ENCODE peak calls at places on chromosomes 7 and 10, in nine cellular contexts. B is PC-9, X is WERI-Rb-1, I is glutamatergic neuron, T is ovary, H is Calu3, W is A549, V is astrocyte of the spinal cord, L is kidney epithelial cell. S is an unnamed sample.

GRCh38 chr7:131455546-131455945 is 100.9 kb downstream of the PODXL start:
- DNase-seq in B (no peak), X (no peak), I (no peak), T (no peak), H (no peak), W (no peak), V (no peak), L (no peak), S (no peak)

GRCh38 chr7:149430197-149430596 is 30.7 kb downstream of the ZNF777 start:
- DNase-seq in B (no peak), X (no peak), I (no peak), T (no peak), H (no peak), W (no peak), V (no peak), L (no peak), S (no peak)

GRCh38 chr7:138363721-138364120 is 96.3 kb upstream of the TRIM24 start:
- DNase-seq in B (no peak), X (no peak), I (no peak), T (no peak), H (no peak), W (no peak), V (no peak), L (no peak), S (no peak)

GRCh38 chr7:99752354-99752753 is 17.4 kb upstream of the CYP3A7 start:
- DNase-seq in B (peak; percentile 48), X (no peak), I (no peak), T (no peak), H (no peak), W (no peak), V (no peak), L (no peak), S (no peak)

GRCh38 chr7:23332881-23333612 is 33.9 kb downstream of the MALSU1 start:
- DNase-seq in B (peak; percentile 84), X (no peak), I (no peak), T (peak; percentile 73), H (no peak), W (no peak), V (no peak), L (no peak), S (no peak)

GRCh38 chr10:132459252-132460028 is 62.4 kb downstream of the PWWP2B start:
- DNase-seq in B (no peak), X (peak; percentile 7), I (no peak), T (peak; percentile 46), H (no peak), W (no peak), V (no peak), L (no peak), S (peak; percentile 32)

GRCh38 chr7:12647364-12648219 is 39.8 kb upstream of the ARL4A start:
- DNase-seq in B (peak; percentile 92), X (no peak), I (no peak), T (no peak), H (peak; percentile 81), W (peak; percentile 44), V (peak; percentile 62), L (peak; percentile 1), S (no peak)

GRCh38 chr7:18345641-18346234 is 149.8 kb upstream of the HDAC9 start:
- DNase-seq in B (no peak), X (peak; percentile 37), I (peak; percentile 39), T (no peak), H (peak; percentile 74), W (peak; percentile 5), V (peak; percentile 65), L (no peak), S (no peak)

GRCh38 chr7:146948708-146949107 is 832.1 kb downstream of the CNTNAP2 start:
- DNase-seq in B (no peak), X (no peak), I (no peak), T (no peak), H (no peak), W (no peak), V (no peak), L (no peak), S (no peak)

GRCh38 chr10:114291076-114291475 is 52.0 kb downstream of the VWA2 start:
- DNase-seq in B (no peak), X (no peak), I (no peak), T (no peak), H (no peak), W (no peak), V (no peak), L (no peak), S (no peak)

GRCh38 chr10:130138479-130138866 is 2.3 kb downstream of the GLRX3 start:
- DNase-seq in B (peak; percentile 66), X (no peak), I (no peak), T (no peak), H (peak; percentile 34), W (peak; percentile 85), V (peak; percentile 38), L (peak; percentile 72), S (no peak)

GRCh38 chr10:70926215-70927000 is 38.0 kb upstream of the PCBD1 start:
- DNase-seq in B (no peak), X (no peak), I (no peak), T (no peak), H (no peak), W (no peak), V (no peak), L (no peak), S (no peak)

GRCh38 chr10:117477961-117478670 is 64.4 kb upstream of the EMX2 start:
- DNase-seq in B (peak; percentile 76), X (no peak), I (no peak), T (no peak), H (no peak), W (peak; percentile 47), V (peak; percentile 72), L (peak; percentile 97), S (no peak)

GRCh38 chr7:142581341-142581740 is 167.9 kb upstream of the PRSS1 start:
- DNase-seq in B (peak; percentile 64), X (no peak), I (no peak), T (no peak), H (no peak), W (no peak), V (no peak), L (no peak), S (peak; percentile 42)

GRCh38 chr7:55073051-55073511 is 54.3 kb downstream of the EGFR start:
- DNase-seq in B (peak; percentile 75), X (no peak), I (no peak), T (no peak), H (no peak), W (no peak), V (peak; percentile 70), L (no peak), S (peak; percentile 59)

GRCh38 chr7:55070839-55071238 is 52.0 kb downstream of the EGFR start:
- DNase-seq in B (no peak), X (no peak), I (no peak), T (no peak), H (no peak), W (no peak), V (no peak), L (no peak), S (no peak)

GRCh38 chr7:55071411-55072188 is 52.8 kb downstream of the EGFR start:
- DNase-seq in B (no peak), X (no peak), I (no peak), T (no peak), H (no peak), W (no peak), V (no peak), L (no peak), S (no peak)

GRCh38 chr7:55074008-55074499 is 55.2 kb downstream of the EGFR start:
- DNase-seq in B (peak; percentile 100), X (no peak), I (peak; percentile 36), T (no peak), H (peak; percentile 93), W (peak; percentile 93), V (peak; percentile 98), L (no peak), S (peak; percentile 70)

DNA sequence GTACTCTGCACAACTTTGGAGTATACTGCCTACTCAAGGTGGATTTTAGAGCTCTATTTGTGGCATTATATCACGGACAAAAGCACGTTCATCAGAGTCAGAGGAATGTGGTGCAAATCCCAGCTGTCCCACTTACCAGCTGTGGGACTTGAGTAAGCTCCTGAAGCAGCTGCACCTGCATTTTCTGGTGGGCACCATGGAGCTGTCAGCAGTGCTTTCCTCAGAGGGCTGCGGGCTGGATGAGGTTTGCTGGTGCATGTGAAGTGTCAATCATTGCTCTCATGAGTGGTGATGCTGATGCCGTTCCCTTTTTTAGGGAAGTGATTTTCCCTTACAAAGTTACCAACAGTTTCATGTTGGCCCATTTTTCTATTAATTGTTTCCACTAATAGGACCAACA is 53.4 kb downstream of the EGFR start:
- DNase-seq in B (no peak), X (no peak), I (no peak), T (no peak), H (no peak), W (no peak), V (no peak), L (no peak), S (no peak)
- TF ChIP-seq CTCF in B (no peak), X (no peak), I (no peak), T (no peak), H (no peak), W (no peak), V (no peak), L (no peak), S (no peak)

GRCh38 chr7:123285076-123285700 is 85.4 kb upstream of the SLC13A1 start:
- DNase-seq in B (no peak), X (peak; percentile 9), I (no peak), T (no peak), H (no peak), W (no peak), V (no peak), L (no peak), S (no peak)
- TF ChIP-seq CTCF in B (no peak), X (peak; percentile 8), I (no peak), T (no peak), H (no peak), W (no peak), V (no peak), L (no peak), S (peak; percentile 3)

GRCh38 chr10:84204122-84204521 is 9.8 kb downstream of the CDHR1 start:
- DNase-seq in B (no peak), X (peak; percentile 61), I (no peak), T (no peak), H (no peak), W (no peak), V (no peak), L (no peak), S (peak; percentile 74)
- TF ChIP-seq CTCF in B (peak; percentile 43), X (peak; percentile 96), I (peak; percentile 23), T (no peak), H (no peak), W (no peak), V (peak; percentile 35), L (peak; percentile 63), S (peak; percentile 59)

DNA sequence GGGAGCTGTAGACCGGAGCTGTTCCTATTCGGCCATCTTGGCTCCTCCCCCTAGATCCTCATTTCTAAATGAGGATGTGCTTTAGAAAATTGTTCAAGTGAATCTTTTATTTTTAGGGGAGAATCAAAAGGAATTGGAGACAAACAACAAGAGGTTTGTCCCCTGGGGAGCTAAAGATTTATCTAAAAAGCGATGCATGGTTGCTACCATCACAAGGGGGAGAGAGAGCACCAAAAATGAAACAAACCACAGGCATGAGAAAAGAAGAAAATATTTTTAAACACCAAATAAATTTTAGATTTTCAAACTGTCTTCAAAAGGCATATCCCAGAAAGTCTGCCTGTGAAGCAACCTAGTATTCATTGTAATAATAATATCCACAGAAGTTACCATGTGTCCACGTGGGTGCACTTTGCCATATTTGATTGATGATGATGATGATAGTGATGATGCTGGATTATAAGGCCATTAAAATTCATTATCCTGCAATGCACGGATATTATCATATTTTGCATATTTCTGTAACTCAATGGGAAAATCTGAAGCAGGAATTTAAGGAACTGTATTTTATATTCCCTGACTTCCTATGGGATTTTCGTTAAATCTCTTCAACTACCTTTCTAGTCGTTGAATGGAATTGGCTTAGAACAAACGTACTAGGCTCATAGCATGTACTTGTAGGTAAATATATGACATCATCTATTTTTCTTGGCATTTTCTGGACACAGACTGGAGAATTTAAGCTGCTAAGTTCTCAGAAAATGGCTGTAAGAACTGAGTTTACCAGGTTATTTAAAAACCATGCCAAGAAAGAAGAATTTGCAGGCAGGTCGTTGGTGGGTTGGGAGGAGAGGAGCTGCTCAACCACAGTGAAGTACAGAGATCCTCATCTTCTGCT is 171.6 kb downstream of the WDR37 start:
- DNase-seq in B (no peak), X (no peak), I (no peak), T (no peak), H (no peak), W (no peak), V (no peak), L (no peak), S (no peak)
- TF ChIP-seq CTCF in B (no peak), X (no peak), I (no peak), T (no peak), H (no peak), W (no peak), V (no peak), L (no peak), S (no peak)

S was measured in GM10248.